ENCODE peak calls at places on chromosomes 7 and 10, in eight cellular contexts. S is CD4-positive, alpha-beta memory T cell; J is HCT116; A is NCI-H1092; W is occipital lobe; Q is GM23248; C is activated CD4-positive, alpha-beta memory T cell treated with anti-CD3 and anti-CD28 coated beads, Interleukin-2, amount 10 ng/mL, durations not matched to agents 7 days and 5 days; B is activated T-cell treated with anti-CD3 and anti-CD28 coated beads for 48 hours. O is an unnamed sample.

GRCh38 chr10:132355297-132355696 is 23.3 kb downstream of the LRRC27 start:
- DNase-seq in S (no peak), J (no peak), A (no peak), W (no peak), Q (no peak), C (no peak), B (no peak), O (no peak)

GRCh38 chr10:71081912-71082311 is 130.5 kb upstream of the UNC5B start:
- DNase-seq in S (no peak), J (no peak), A (no peak), W (no peak), Q (no peak), C (peak), B (no peak), O (no peak)

GRCh38 chr7:36895112-36895511 is 170.8 kb upstream of the AOAH start:
- DNase-seq in S (no peak), J (no peak), A (no peak), W (no peak), Q (no peak), C (no peak), B (no peak), O (no peak)

GRCh38 chr7:151243411-151244155 is 4.9 kb downstream of the SMARCD3 start:
- DNase-seq in S (peak), J (no peak), A (no peak), W (no peak), Q (no peak), C (peak), B (no peak), O (peak)

GRCh38 chr7:76054129-76055120 is 6.5 kb downstream of the MDH2 start:
- DNase-seq in S (no peak), J (no peak), A (no peak), W (no peak), Q (peak), C (no peak), B (no peak), O (peak)

GRCh38 chr10:91032614-91033248 is 111.8 kb upstream of the ANKRD1 start:
- DNase-seq in S (no peak), J (no peak), A (no peak), W (no peak), Q (peak), C (no peak), B (no peak), O (no peak)

GRCh38 chr10:102729090-102730026 is 14.4 kb upstream of the WBP1L start:
- DNase-seq in S (peak), J (peak), A (peak), W (peak), Q (peak), C (peak), B (peak), O (peak)

GRCh38 chr7:135672560-135673359 is 10.4 kb downstream of the STMP1 start:
- DNase-seq in S (no peak), J (peak), A (peak), W (no peak), Q (peak), C (no peak), B (no peak), O (peak)

GRCh38 chr10:117664288-117664687 is 121.7 kb downstream of the EMX2 start:
- DNase-seq in S (no peak), J (no peak), A (no peak), W (no peak), Q (no peak), C (no peak), B (no peak), O (no peak)

GRCh38 chr7:105790996-105791395 is 85.4 kb downstream of the ATXN7L1 start:
- DNase-seq in S (no peak), J (peak), A (no peak), W (no peak), Q (no peak), C (no peak), B (no peak), O (no peak)

GRCh38 chr7:106180721-106181120 is 68.6 kb upstream of the SYPL1 start:
- DNase-seq in S (no peak), J (no peak), A (no peak), W (no peak), Q (no peak), C (no peak), B (no peak), O (peak)

GRCh38 chr10:45627412-45628048 is 45.0 kb downstream of the ZFAND4 start:
- DNase-seq in S (no peak), J (no peak), A (no peak), W (no peak), Q (no peak), C (no peak), B (no peak), O (no peak)

GRCh38 chr7:64869121-64869725 is 33.9 kb upstream of the ZNF273 start:
- DNase-seq in S (no peak), J (no peak), A (no peak), W (no peak), Q (no peak), C (no peak), B (no peak), O (no peak)

GRCh38 chr7:116052006-116052405 is 21.4 kb upstream of the TFEC start:
- DNase-seq in S (no peak), J (no peak), A (no peak), W (no peak), Q (peak), C (no peak), B (no peak), O (no peak)